ENCODE peak calls at places on chromosomes 13 and 19, in four cellular contexts. P, W, Y and D are unnamed samples.

GRCh38 chr19:7705387-7706187 is 3.7 kb upstream of the FCER2 start:
- DNase-seq in P (no peak), W (no peak), Y (peak; percentile 64), D (no peak)

GRCh38 chr13:21670006-21670882 is 629 bp upstream of the FGF9 start:
- DNase-seq in P (peak; percentile 43), W (peak; percentile 76), Y (peak; percentile 76), D (no peak)

GRCh38 chr19:2359992-2360875 is at the start of gene TMPRSS9:
- DNase-seq in P (no peak), W (peak; percentile 72), Y (no peak), D (no peak)

GRCh38 chr13:48730971-48731658 is 77.4 kb downstream of the CYSLTR2 start:
- DNase-seq in P (no peak), W (no peak), Y (no peak), D (no peak)

GRCh38 chr13:93218583-93218982 is 8.0 kb upstream of the GPC6 start:
- DNase-seq in P (no peak), W (no peak), Y (no peak), D (no peak)

GRCh38 chr13:114167445-114167844 is 11.6 kb upstream of the CFAP97D2 start:
- DNase-seq in P (no peak), W (no peak), Y (no peak), D (no peak)

GRCh38 chr13:77784531-77784930 is 87.0 kb downstream of the SLAIN1 start:
- DNase-seq in P (no peak), W (peak; percentile 14), Y (no peak), D (no peak)

GRCh38 chr19:47158879-47159509 is 28.4 kb downstream of the SAE1 start:
- DNase-seq in P (no peak), W (no peak), Y (no peak), D (no peak)

GRCh38 chr13:110400786-110401533 is 93.9 kb downstream of the COL4A2 start:
- DNase-seq in P (no peak), W (no peak), Y (no peak), D (no peak)

GRCh38 chr13:32731576-32731975 is 145.3 kb downstream of the PDS5B start:
- DNase-seq in P (no peak), W (no peak), Y (no peak), D (no peak)

GRCh38 chr13:92390217-92390616 is 836.4 kb upstream of the GPC6 start:
- DNase-seq in P (no peak), W (no peak), Y (no peak), D (no peak)

GRCh38 chr19:18090545-18091216 is 3.9 kb upstream of the IL12RB1 start:
- DNase-seq in P (no peak), W (no peak), Y (no peak), D (no peak)

GRCh38 chr19:49807174-49807830 is 5.8 kb downstream of the FUZ start:
- DNase-seq in P (no peak), W (no peak), Y (no peak), D (no peak)

GRCh38 chr19:40348961-40349507 is 539 bp downstream of the PLD3 start:
- DNase-seq in P (no peak), W (peak; percentile 36), Y (no peak), D (no peak)

GRCh38 chr13:51900471-51900870 is 38.7 kb downstream of the CCDC70 start:
- DNase-seq in P (no peak), W (no peak), Y (no peak), D (no peak)

GRCh38 chr19:55273978-55274707 is 5.8 kb downstream of the HSPBP1 start:
- DNase-seq in P (no peak), W (no peak), Y (no peak), D (no peak)

GRCh38 chr13:44758595-44759221 is 182.6 kb upstream of the TSC22D1 start:
- DNase-seq in P (no peak), W (no peak), Y (no peak), D (no peak)